ENCODE peak calls at places on chromosomes 12 and 14, in seven cellular contexts. Q is lung, G is A549, Y is prostate gland, P is suprapubic skin, U is ovary, X is BE2C. M is an unnamed sample.
A peak's percentile ranks its signal among the peaks of the same experiment; 100 is the strongest.

GRCh38 chr12:6970096-6970527 is 352 bp downstream of the PHB2 start:
- DNase-seq in Q (no peak), G (no peak), Y (no peak), P (peak; percentile 82), U (peak; percentile 55), X (no peak), M (no peak)

GRCh38 chr14:70753518-70753953 is 55.8 kb downstream of the MAP3K9 start:
- DNase-seq in Q (peak; percentile 72), G (peak; percentile 47), Y (no peak), P (no peak), U (no peak), X (no peak), M (no peak)

GRCh38 chr12:25397001-25397400 is 146.3 kb upstream of the KRAS start:
- DNase-seq in Q (no peak), G (no peak), Y (no peak), P (no peak), U (no peak), X (no peak), M (no peak)

GRCh38 chr12:27109339-27110023 is 27.1 kb upstream of the C12orf71 start:
- DNase-seq in Q (no peak), G (no peak), Y (no peak), P (no peak), U (no peak), X (no peak), M (no peak)

GRCh38 chr12:76374395-76375020 is 26.3 kb upstream of the BBS10 start:
- DNase-seq in Q (no peak), G (no peak), Y (no peak), P (no peak), U (no peak), X (no peak), M (no peak)

GRCh38 chr12:76057316-76057715 is 25.7 kb upstream of the PHLDA1 start:
- DNase-seq in Q (no peak), G (no peak), Y (no peak), P (no peak), U (peak; percentile 67), X (no peak), M (no peak)

GRCh38 chr14:52015411-52016030 is 26.2 kb downstream of the RTRAF start:
- DNase-seq in Q (no peak), G (peak; percentile 6), Y (no peak), P (no peak), U (no peak), X (peak; percentile 52), M (peak; percentile 51)

GRCh38 chr12:116962197-116962596 is 51.4 kb downstream of the FBXW8 start:
- DNase-seq in Q (no peak), G (no peak), Y (no peak), P (no peak), U (no peak), X (no peak), M (no peak)

GRCh38 chr12:23756416-23756815 is 193.1 kb downstream of the SOX5 start:
- DNase-seq in Q (no peak), G (no peak), Y (no peak), P (no peak), U (no peak), X (no peak), M (no peak)

GRCh38 chr12:23751641-23752040 is 197.8 kb downstream of the SOX5 start:
- DNase-seq in Q (no peak), G (no peak), Y (no peak), P (no peak), U (no peak), X (no peak), M (no peak)

GRCh38 chr12:23752245-23752644 is 197.2 kb downstream of the SOX5 start:
- DNase-seq in Q (no peak), G (no peak), Y (no peak), P (no peak), U (no peak), X (no peak), M (no peak)

GRCh38 chr12:23750923-23751322 is 198.5 kb downstream of the SOX5 start:
- DNase-seq in Q (no peak), G (no peak), Y (no peak), P (no peak), U (no peak), X (no peak), M (no peak)

GRCh38 chr12:23753627-23754358 is 195.7 kb downstream of the SOX5 start:
- DNase-seq in Q (no peak), G (no peak), Y (no peak), P (no peak), U (no peak), X (no peak), M (no peak)
- H3K4me1 ChIP-seq in Q (peaks cover 2% of the 10 kb centered on the region), G (no peaks in the 10 kb centered on the region), Y (no peaks in the 10 kb centered on the region), P (no peaks in the 10 kb centered on the region), U (no peaks in the 10 kb centered on the region), X (no peaks in the 10 kb centered on the region), M (no peaks in the 10 kb centered on the region)

DNA sequence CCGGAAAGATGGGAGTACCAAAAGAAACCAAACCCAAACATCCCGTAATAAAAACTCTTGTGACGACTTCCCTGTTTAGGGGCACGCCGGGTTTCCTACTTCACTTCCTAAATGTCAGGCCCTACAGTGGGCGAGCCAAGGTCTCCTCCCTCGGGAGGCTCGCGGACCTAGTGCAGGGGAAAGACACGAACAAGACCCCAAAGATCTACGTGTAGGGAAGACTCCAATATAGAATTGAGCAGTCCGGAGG is 612 bp downstream of the ATXN3 start:
- DNase-seq in Q (peak; percentile 51), G (no peak), Y (peak; percentile 29), P (peak; percentile 80), U (peak; percentile 46), X (peak; percentile 36), M (peak; percentile 71)
- H3K4me3 ChIP-seq in Q (peak overlapping the region; percentile 71), G (peak overlapping the region; percentile 75), Y (peak overlapping the region; percentile 99), P (peak overlapping the region; percentile 93), U (peak overlapping the region; percentile 94), X (peak overlapping the region; percentile 96), M (peak overlapping the region; percentile 79)

GRCh38 chr12:4118017-4118510 is 155.5 kb upstream of the CCND2 start:
- DNase-seq in Q (peak; percentile 30), G (no peak), Y (no peak), P (no peak), U (no peak), X (no peak), M (peak; percentile 47)

GRCh38 chr12:4117386-4118016 is 156.1 kb upstream of the CCND2 start:
- DNase-seq in Q (peak; percentile 22), G (no peak), Y (no peak), P (no peak), U (no peak), X (no peak), M (no peak)

GRCh38 chr12:4116251-4117111 is 157.1 kb upstream of the CCND2 start:
- DNase-seq in Q (no peak), G (no peak), Y (no peak), P (no peak), U (no peak), X (no peak), M (no peak)

GRCh38 chr12:4114986-4115385 is 158.6 kb upstream of the CCND2 start:
- DNase-seq in Q (no peak), G (no peak), Y (no peak), P (no peak), U (no peak), X (no peak), M (no peak)

DNA sequence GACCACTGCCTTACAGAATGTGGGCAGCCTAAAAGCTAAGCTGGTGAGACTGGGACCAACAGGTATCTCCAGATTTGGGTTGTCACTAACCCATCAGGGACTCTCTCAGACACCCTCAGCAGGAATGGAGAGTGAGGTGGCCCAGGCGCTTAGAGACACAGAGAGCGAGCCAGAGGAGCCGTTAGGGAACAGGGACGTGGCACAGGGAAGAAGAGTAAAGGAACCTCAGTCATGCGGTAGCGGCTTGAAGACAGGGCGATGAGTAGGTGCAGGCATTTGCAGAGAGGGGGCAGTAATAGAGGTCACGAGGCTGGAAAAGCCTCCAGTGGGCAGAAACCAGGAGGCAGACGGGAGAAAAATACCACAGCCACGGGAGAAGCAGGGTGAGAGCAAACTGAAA is 158.0 kb upstream of the CCND2 start:
- DNase-seq in Q (peak; percentile 21), G (no peak), Y (no peak), P (no peak), U (no peak), X (no peak), M (peak; percentile 9)
- TF ChIP-seq CTCF in Q (no peak), G (no peak), Y (no peak), P (no peak), U (no peak), X (no peak), M (no peak)

GRCh38 chr14:104656014-104656714 is 33.3 kb upstream of the INF2 start:
- DNase-seq in Q (no peak), G (no peak), Y (no peak), P (no peak), U (no peak), X (peak; percentile 89), M (no peak)
- H3K4me1 ChIP-seq in Q (no peaks in the 10 kb centered on the region), G (no peaks in the 10 kb centered on the region), Y (no peaks in the 10 kb centered on the region), P (peaks cover 8% of the 10 kb centered on the region), U (no peaks in the 10 kb centered on the region), X (no peaks in the 10 kb centered on the region), M (peaks cover 11% of the 10 kb centered on the region)

GRCh38 chr14:68937790-68938514 is 41.1 kb downstream of the ACTN1 start:
- DNase-seq in Q (no peak), G (no peak), Y (peak; percentile 95), P (no peak), U (no peak), X (peak; percentile 91), M (peak; percentile 65)
- H3K4me3 ChIP-seq in Q (no peak overlapping the region), G (peak overlapping the region; percentile 33), Y (no peak overlapping the region), P (no peak overlapping the region), U (no peak overlapping the region), X (no peak overlapping the region), M (no peak overlapping the region)

GRCh38 chr12:49974677-49975369 is 2.1 kb downstream of the AQP6 start:
- DNase-seq in Q (no peak), G (no peak), Y (no peak), P (no peak), U (no peak), X (no peak), M (no peak)

GRCh38 chr12:49973361-49973830 is 649 bp downstream of the AQP6 start:
- DNase-seq in Q (no peak), G (no peak), Y (no peak), P (no peak), U (no peak), X (no peak), M (no peak)

GRCh38 chr12:49975370-49975761 is 2.6 kb downstream of the AQP6 start:
- DNase-seq in Q (no peak), G (no peak), Y (no peak), P (no peak), U (no peak), X (no peak), M (no peak)

GRCh38 chr12:49972641-49973360 is at the start of gene AQP6:
- DNase-seq in Q (no peak), G (no peak), Y (no peak), P (no peak), U (no peak), X (no peak), M (no peak)

DNA sequence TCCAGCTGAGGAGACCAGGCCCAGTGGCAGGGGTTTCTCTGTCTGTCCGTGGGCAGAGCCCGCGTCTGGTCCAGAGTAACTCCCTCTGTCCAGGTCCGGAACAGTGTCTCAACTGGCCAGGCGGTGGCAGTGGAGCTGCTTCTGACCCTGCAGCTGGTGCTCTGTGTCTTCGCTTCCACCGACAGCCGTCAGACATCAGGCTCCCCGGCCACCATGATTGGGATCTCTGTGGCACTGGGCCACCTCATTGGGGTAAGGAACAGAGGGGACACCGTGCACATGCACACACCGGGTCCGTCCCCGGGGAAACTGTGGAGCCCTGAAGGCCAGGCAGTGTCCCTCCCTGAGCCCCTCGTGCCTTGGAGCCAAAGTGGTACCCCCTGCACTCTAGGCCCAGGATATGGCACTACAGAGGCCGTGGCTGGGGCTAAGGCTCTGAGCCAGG is 1.5 kb downstream of the AQP6 start:
- DNase-seq in Q (peak; percentile 65), G (no peak), Y (no peak), P (no peak), U (peak; percentile 40), X (peak; percentile 91), M (peak; percentile 70)
- TF ChIP-seq CTCF in Q (peak; percentile 14), G (peak; percentile 22), Y (no peak), P (no peak), U (no peak), X (peak; percentile 86), M (peak; percentile 69)

M was measured in heart left ventricle.